ENCODE peak calls at places on chromosome 15, in eight cellular contexts. N is K562; T is M059J; W is dermis blood vessel endothelial cell; I is PC-9; Z is Peyer's patch; J is posterior cingulate gyrus; E is activated CD4-positive, alpha-beta T cell treated with anti-CD3 and anti-CD28 coated beads for 1 hour. S is an unnamed sample.
A peak's percentile ranks its signal among the peaks of the same experiment; 100 is the strongest.

GRCh38 chr15:37098468-37099320 is 1.7 kb downstream of the MEIS2 start:
- DNase-seq in T (peak; percentile 39), Z (no peak), I (no peak), N (peak; percentile 52), W (peak; percentile 67), E (no peak), J (no peak), S (peak; percentile 53)

GRCh38 chr15:50107591-50108408 is 11.2 kb downstream of the ATP8B4 start:
- DNase-seq in W (no peak), T (no peak), E (no peak), Z (peak; percentile 59), J (no peak), I (no peak), N (no peak), S (peak; percentile 68)

GRCh38 chr15:42344763-42345162 is 14.5 kb upstream of the CAPN3 start:
- DNase-seq in Z (no peak), W (peak; percentile 78), I (peak; percentile 69), E (no peak), N (no peak), J (no peak), T (peak; percentile 33), S (no peak)

GRCh38 chr15:84749111-84749991 is 959 bp downstream of the ZNF592 start:
- DNase-seq in N (peak; percentile 51), E (peak; percentile 15), J (peak; percentile 17), Z (peak; percentile 65), W (peak; percentile 52), I (no peak), T (peak; percentile 30), S (peak; percentile 33)

GRCh38 chr15:43441316-43441715 is 51.6 kb downstream of the TP53BP1 start:
- DNase-seq in J (no peak), I (no peak), W (peak; percentile 26), T (peak; percentile 72), Z (no peak), N (peak; percentile 24), E (no peak), S (peak; percentile 60)

GRCh38 chr15:49492834-49493233 is 69.8 kb downstream of the FGF7 start:
- DNase-seq in E (no peak), I (no peak), J (no peak), T (peak; percentile 30), N (no peak), W (no peak), Z (no peak), S (no peak)

GRCh38 chr15:59170295-59170881 is 36.3 kb upstream of the LDHAL6B start:
- DNase-seq in N (no peak), T (peak; percentile 97), Z (no peak), I (peak; percentile 81), J (no peak), W (peak; percentile 80), E (no peak), S (no peak)

GRCh38 chr15:39999538-39999937 is 39.4 kb downstream of the SRP14 start:
- DNase-seq in T (no peak), E (no peak), W (peak; percentile 11), N (no peak), Z (no peak), J (no peak), I (no peak), S (no peak)

GRCh38 chr15:64892850-64893403 is 18.8 kb upstream of the ANKDD1A start:
- DNase-seq in I (no peak), T (no peak), W (no peak), Z (peak; percentile 62), E (no peak), N (no peak), J (no peak), S (no peak)

GRCh38 chr15:83275412-83275811 is 9.1 kb downstream of the BNC1 start:
- DNase-seq in T (peak; percentile 81), J (no peak), W (no peak), I (no peak), N (no peak), Z (no peak), E (no peak), S (no peak)

GRCh38 chr15:96325579-96326331 is 4.7 kb upstream of the NR2F2 start:
- DNase-seq in W (peak; percentile 69), J (no peak), N (no peak), Z (no peak), I (peak; percentile 92), T (peak; percentile 79), E (no peak), S (no peak)

GRCh38 chr15:85858586-85859375 is 64.1 kb upstream of the KLHL25 start:
- DNase-seq in T (peak; percentile 58), J (peak; percentile 69), E (peak; percentile 61), N (peak; percentile 78), I (no peak), W (peak; percentile 79), Z (peak; percentile 84), S (peak; percentile 86)

GRCh38 chr15:33104276-33104675 is 90.2 kb downstream of the FMN1 start:
- DNase-seq in T (peak; percentile 93), W (no peak), J (no peak), I (peak; percentile 78), Z (no peak), N (no peak), E (no peak), S (peak; percentile 67)

GRCh38 chr15:57849332-57849731 is 142.8 kb downstream of the POLR2M start:
- DNase-seq in N (no peak), Z (no peak), E (no peak), J (no peak), W (no peak), I (no peak), T (no peak), S (no peak)